ENCODE peak calls at places on chromosomes 12 and 14, in eight cellular contexts. M is left ventricle myocardium inferior, G is HAP-1, I is GM06990, H is transverse colon, A is heart right ventricle, R is SK-N-SH, U is cardiac muscle cell. E is an unnamed sample.

GRCh38 chr12:105423921-105424320 is 93.4 kb downstream of the C12orf75 start:
- DNase-seq in M (no peak), G (no peak), I (no peak), H (no peak), A (no peak), R (no peak), U (no peak), E (no peak)

GRCh38 chr12:48157016-48157888 is at the start of gene ASB8:
- DNase-seq in M (peak), G (peak), I (peak), H (peak), A (peak), R (peak), U (peak), E (peak)

GRCh38 chr14:58626441-58626840 is 11.3 kb upstream of the DACT1 start:
- DNase-seq in M (no peak), G (no peak), I (no peak), H (no peak), A (no peak), R (no peak), U (no peak), E (no peak)

GRCh38 chr12:26746315-26746714 is 86.7 kb downstream of the ITPR2 start:
- DNase-seq in M (no peak), G (no peak), I (no peak), H (no peak), A (no peak), R (no peak), U (no peak), E (no peak)

GRCh38 chr14:96131836-96132235 is 72.8 kb upstream of the BDKRB2 start:
- DNase-seq in M (no peak), G (no peak), I (no peak), H (no peak), A (no peak), R (no peak), U (no peak), E (no peak)

GRCh38 chr12:93358821-93359220 is 18.9 kb upstream of the NUDT4 start:
- DNase-seq in M (no peak), G (no peak), I (no peak), H (no peak), A (no peak), R (no peak), U (no peak), E (no peak)

GRCh38 chr14:90551070-90551704 is 154.4 kb downstream of the CALM1 start:
- DNase-seq in M (no peak), G (no peak), I (no peak), H (no peak), A (no peak), R (no peak), U (no peak), E (no peak)

GRCh38 chr12:44317651-44318126 is 481.8 kb downstream of the TMEM117 start:
- DNase-seq in M (no peak), G (peak), I (peak), H (no peak), A (no peak), R (peak), U (peak), E (no peak)

GRCh38 chr12:62660763-62661162 is 194.1 kb downstream of the MON2 start:
- DNase-seq in M (no peak), G (no peak), I (no peak), H (no peak), A (no peak), R (no peak), U (no peak), E (no peak)

GRCh38 chr14:68426661-68427549 is 366.0 kb downstream of the ZFP36L1 start:
- DNase-seq in M (no peak), G (peak), I (no peak), H (no peak), A (no peak), R (no peak), U (no peak), E (no peak)

GRCh38 chr14:36664322-36665193 is 2.9 kb downstream of the PAX9 start:
- DNase-seq in M (no peak), G (no peak), I (no peak), H (no peak), A (no peak), R (no peak), U (no peak), E (no peak)
- H3K4me3 ChIP-seq in M (peak), G (no peak), I (no peak), H (no peak), A (no peak), R (no peak), U (no peak), E (no peak)

GRCh38 chr14:102418169-102418852 is 55.6 kb downstream of the TECPR2 start:
- DNase-seq in M (no peak), G (no peak), I (no peak), H (no peak), A (no peak), R (no peak), U (no peak), E (no peak)
- H3K4me3 ChIP-seq in M (no peak), G (no peak), I (no peak), H (no peak), A (no peak), R (no peak), U (no peak), E (no peak)

GRCh38 chr12:9731393-9731792 is 1.5 kb downstream of the CLECL1 start:
- DNase-seq in M (no peak), G (no peak), I (no peak), H (no peak), A (no peak), R (no peak), U (no peak), E (no peak)

GRCh38 chr12:9730011-9730410 is 2.9 kb downstream of the CLECL1 start:
- DNase-seq in M (no peak), G (no peak), I (no peak), H (no peak), A (no peak), R (no peak), U (no peak), E (no peak)

GRCh38 chr12:9730591-9730990 is 2.3 kb downstream of the CLECL1 start:
- DNase-seq in M (no peak), G (no peak), I (no peak), H (no peak), A (no peak), R (no peak), U (no peak), E (no peak)

GRCh38 chr12:9727813-9728212 is 5.1 kb downstream of the CLECL1 start:
- DNase-seq in M (no peak), G (no peak), I (no peak), H (no peak), A (no peak), R (no peak), U (no peak), E (no peak)

GRCh38 chr12:9729082-9729481 is 3.8 kb downstream of the CLECL1 start:
- DNase-seq in M (no peak), G (no peak), I (no peak), H (no peak), A (no peak), R (no peak), U (no peak), E (no peak)
- H3K4me3 ChIP-seq in M (no peak), G (no peak), I (peak), H (no peak), A (no peak), R (no peak), U (no peak), E (no peak)

GRCh38 chr12:4047441-4047840 is 174.2 kb upstream of the PARP11 start:
- DNase-seq in M (no peak), G (no peak), I (no peak), H (no peak), A (no peak), R (no peak), U (no peak), E (no peak)
- H3K4me3 ChIP-seq in M (no peak), G (no peak), I (no peak), H (no peak), A (no peak), R (no peak), U (no peak), E (no peak)

GRCh38 chr12:131559517-131560516 is 151.1 kb upstream of the SFSWAP start:
- DNase-seq in M (no peak), G (no peak), I (no peak), H (no peak), A (no peak), R (no peak), U (no peak), E (no peak)

GRCh38 chr12:131555197-131555820 is 155.6 kb upstream of the SFSWAP start:
- DNase-seq in M (no peak), G (no peak), I (no peak), H (no peak), A (no peak), R (peak), U (no peak), E (no peak)

GRCh38 chr12:131553409-131553808 is 157.5 kb upstream of the SFSWAP start:
- DNase-seq in M (no peak), G (no peak), I (no peak), H (no peak), A (no peak), R (no peak), U (no peak), E (no peak)

GRCh38 chr12:131555866-131556265 is 155.0 kb upstream of the SFSWAP start:
- DNase-seq in M (no peak), G (no peak), I (no peak), H (no peak), A (no peak), R (peak), U (no peak), E (no peak)

DNA sequence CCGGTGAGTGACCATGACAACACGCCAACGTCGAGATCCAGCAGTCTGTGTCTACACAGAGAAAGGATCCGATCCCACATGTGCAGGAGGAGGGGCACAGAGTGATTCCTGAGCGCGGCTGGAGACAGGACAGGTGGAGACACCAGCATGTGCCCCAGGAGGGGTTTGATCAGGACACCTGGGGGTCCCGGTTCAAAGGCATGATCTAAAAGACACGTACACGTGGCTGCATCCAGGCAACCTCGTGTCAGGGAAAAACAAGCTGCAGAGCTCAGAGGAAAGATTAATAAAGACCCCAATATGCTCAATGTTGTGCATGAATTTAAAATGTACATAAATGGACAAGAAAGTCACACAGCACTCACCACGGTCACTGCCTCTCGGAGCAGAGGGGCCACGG is 153.6 kb upstream of the SFSWAP start:
- DNase-seq in M (no peak), G (no peak), I (no peak), H (no peak), A (no peak), R (no peak), U (no peak), E (no peak)
- H3K4me3 ChIP-seq in M (no peak), G (no peak), I (no peak), H (no peak), A (no peak), R (no peak), U (no peak), E (no peak)

GRCh38 chr14:92635031-92635430 is 113.4 kb downstream of the LGMN start:
- DNase-seq in M (no peak), G (no peak), I (no peak), H (no peak), A (no peak), R (no peak), U (no peak), E (no peak)

GRCh38 chr14:92631098-92631497 is 117.3 kb downstream of the LGMN start:
- DNase-seq in M (no peak), G (no peak), I (no peak), H (no peak), A (no peak), R (no peak), U (no peak), E (no peak)

GRCh38 chr14:92632546-92633273 is 115.7 kb downstream of the LGMN start:
- DNase-seq in M (no peak), G (no peak), I (no peak), H (no peak), A (no peak), R (no peak), U (no peak), E (no peak)

GRCh38 chr14:92633724-92634123 is 114.7 kb downstream of the LGMN start:
- DNase-seq in M (no peak), G (no peak), I (no peak), H (no peak), A (no peak), R (no peak), U (no peak), E (no peak)

GRCh38 chr14:92633274-92633616 is 115.2 kb downstream of the LGMN start:
- DNase-seq in M (no peak), G (no peak), I (no peak), H (no peak), A (no peak), R (no peak), U (no peak), E (no peak)
- H3K4me3 ChIP-seq in M (no peak), G (no peak), I (no peak), H (no peak), A (no peak), R (no peak), U (no peak), E (no peak)

GRCh38 chr14:103267226-103267625 is 66.8 kb upstream of the EIF5 start:
- DNase-seq in M (no peak), G (no peak), I (no peak), H (no peak), A (no peak), R (no peak), U (no peak), E (no peak)
- H3K4me3 ChIP-seq in M (no peak), G (no peak), I (no peak), H (no peak), A (no peak), R (no peak), U (no peak), E (no peak)

E was measured in mucosa of descending colon.